ENCODE peak calls at places on chromosomes 13 and 19, in four cellular contexts. U is mesendoderm, S is mesenchymal stem cell, B is IMR-90. R is an unnamed sample.

GRCh38 chr19:7520131-7521051 is 2.0 kb upstream of the MCOLN1 start:
- DNase-seq in S (no peak), B (no peak), U (no peak), R (no peak)

GRCh38 chr19:8149261-8150094 is at the start of gene FBN3:
- DNase-seq in B (no peak), U (peak), S (no peak), R (peak)

GRCh38 chr19:38726284-38726673 is 18.0 kb downstream of the CAPN12 start:
- DNase-seq in S (no peak), U (no peak), B (no peak), R (no peak)

GRCh38 chr19:1278713-1279112 is 3.4 kb downstream of the FAM174C start:
- DNase-seq in B (no peak), U (no peak), S (no peak), R (no peak)

GRCh38 chr13:45142440-45143345 is 22.4 kb downstream of the GTF2F2 start:
- DNase-seq in B (peak), S (peak), U (no peak), R (no peak)

GRCh38 chr19:34088292-34088691 is 84.0 kb upstream of the LSM14A start:
- DNase-seq in U (no peak), S (no peak), B (no peak), R (no peak)

GRCh38 chr13:44378277-44378676 is 4.7 kb downstream of the SERP2 start:
- DNase-seq in U (no peak), S (no peak), B (no peak), R (no peak)

GRCh38 chr19:34832581-34833112 is 59.6 kb upstream of the ZNF599 start:
- DNase-seq in U (no peak), S (no peak), B (no peak), R (no peak)

GRCh38 chr13:110047511-110047910 is 259.4 kb downstream of the COL4A1 start:
- DNase-seq in S (peak), B (peak), U (no peak), R (no peak)

GRCh38 chr19:54662730-54663129 is at the start of gene LILRB4:
- DNase-seq in B (no peak), U (no peak), S (no peak), R (no peak)

GRCh38 chr13:75327132-75327505 is 154.8 kb downstream of the TBC1D4 start:
- DNase-seq in S (no peak), B (no peak), U (no peak), R (no peak)

GRCh38 chr13:40506592-40507446 is 159.6 kb downstream of the FOXO1 start:
- DNase-seq in U (no peak), B (no peak), S (no peak), R (no peak)

GRCh38 chr13:42970824-42971669 is 21.0 kb downstream of the EPSTI1 start:
- DNase-seq in B (peak), S (peak), U (peak), R (peak)

GRCh38 chr13:83184819-83185218 is 697.5 kb downstream of the SLITRK1 start:
- DNase-seq in B (peak), U (no peak), S (peak), R (no peak)

GRCh38 chr13:77326905-77327604 is at the start of gene MYCBP2:
- DNase-seq in S (peak), U (peak), B (peak), R (peak)

GRCh38 chr19:18044825-18045304 is 36.9 kb downstream of the ARRDC2 start:
- DNase-seq in U (peak), B (peak), S (peak), R (no peak)

GRCh38 chr13:102399791-102400618 is 1.8 kb downstream of the FGF14 start:
- DNase-seq in U (peak), S (peak), B (no peak), R (no peak)

GRCh38 chr13:105327727-105328126 is 1207.7 kb downstream of the EFNB2 start:
- DNase-seq in B (peak), S (peak), U (no peak), R (no peak)

GRCh38 chr13:31945202-31945978 is 86.2 kb upstream of the FRY start:
- DNase-seq in U (peak), S (peak), B (peak), R (no peak)

GRCh38 chr13:49569993-49570689 is 15.2 kb downstream of the RCBTB1 start:
- DNase-seq in B (no peak), S (no peak), U (no peak), R (no peak)

GRCh38 chr19:53311044-53311443 is 22.5 kb upstream of the ZNF845 start:
- DNase-seq in U (no peak), B (no peak), S (no peak), R (no peak)

GRCh38 chr19:57280913-57281425 is 684 bp downstream of the ZNF460 start:
- DNase-seq in U (no peak), S (no peak), B (no peak), R (no peak)

GRCh38 chr13:111919826-111920225 is 147.1 kb upstream of the SOX1 start:
- DNase-seq in U (no peak), B (no peak), S (no peak), R (no peak)

GRCh38 chr13:103062079-103062478 is 4.1 kb downstream of the SLC10A2 start:
- DNase-seq in B (no peak), U (no peak), S (no peak), R (no peak)

GRCh38 chr19:6066661-6067646 is 43.3 kb downstream of the RFX2 start:
- DNase-seq in B (peak), U (peak), S (peak), R (peak)

GRCh38 chr19:860481-861098 is 1.1 kb downstream of the CFD start:
- DNase-seq in U (peak), S (peak), B (peak), R (peak)

GRCh38 chr13:73018336-73018735 is 40.5 kb upstream of the KLF5 start:
- DNase-seq in S (no peak), U (no peak), B (peak), R (no peak)

GRCh38 chr19:45781282-45782161 is 768 bp downstream of the DMPK start:
- DNase-seq in S (no peak), B (no peak), U (no peak), R (no peak)

GRCh38 chr13:83895994-83896580 is 13.8 kb upstream of the SLITRK1 start:
- DNase-seq in U (no peak), B (peak), S (peak), R (no peak)

GRCh38 chr19:46378268-46378667 is 31.4 kb downstream of the PPP5C start:
- DNase-seq in U (no peak), S (peak), B (peak), R (no peak)

GRCh38 chr13:22690756-22691155 is 490.0 kb upstream of the SGCG start:
- DNase-seq in U (no peak), B (no peak), S (no peak), R (no peak)

GRCh38 chr19:44071824-44072542 is at the start of gene ZNF284:
- DNase-seq in U (peak), B (peak), S (peak), R (peak)

GRCh38 chr19:44072543-44073401 is 813 bp downstream of the ZNF284 start:
- DNase-seq in B (no peak), S (peak), U (no peak), R (no peak)

GRCh38 chr19:44076325-44076724 is 4.4 kb downstream of the ZNF284 start:
- DNase-seq in S (no peak), U (no peak), B (no peak), R (no peak)
- H3K18ac ChIP-seq in S (no peak), U (no peak), B (no peak), R (no peak)

GRCh38 chr13:113775451-113776145 is 16.6 kb downstream of the TMEM255B start:
- DNase-seq in B (no peak), S (no peak), U (no peak), R (no peak)

GRCh38 chr13:113776231-113777125 is 17.5 kb downstream of the TMEM255B start:
- DNase-seq in B (no peak), U (no peak), S (no peak), R (no peak)

GRCh38 chr13:113774177-113775107 is 15.4 kb downstream of the TMEM255B start:
- DNase-seq in S (peak), B (peak), U (no peak), R (no peak)

GRCh38 chr13:113781571-113781970 is 22.5 kb downstream of the TMEM255B start:
- DNase-seq in U (no peak), S (no peak), B (no peak), R (no peak)

GRCh38 chr13:113777311-113778260 is 18.6 kb downstream of the TMEM255B start:
- DNase-seq in U (peak), B (peak), S (peak), R (peak)
- H3K4me3 ChIP-seq in U (no peak), B (no peak), S (no peak), R (no peak)

DNA sequence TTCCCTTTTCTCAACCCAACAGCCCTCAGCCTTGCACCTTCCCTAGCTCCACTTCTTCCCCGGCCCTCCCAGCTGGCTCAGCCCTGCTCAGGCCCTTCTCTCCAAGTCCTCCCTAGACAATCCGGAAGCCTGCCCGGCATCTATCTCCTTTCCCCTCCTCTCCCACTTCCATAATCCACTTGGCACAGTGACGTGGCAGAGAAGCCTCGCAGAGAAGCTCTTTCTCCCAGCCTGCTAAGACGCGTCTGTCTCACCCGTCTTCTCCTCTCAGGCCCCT is 1.1 kb downstream of the UBXN6 start:
- DNase-seq in S (peak), B (peak), U (peak), R (no peak)
- H3K18ac ChIP-seq in S (peak), B (peak), U (no peak), R (peak)

GRCh38 chr19:11195681-11196080 is 1.7 kb downstream of the KANK2 start:
- DNase-seq in B (no peak), U (no peak), S (no peak), R (no peak)
- H3K4me3 ChIP-seq in B (peak), U (no peak), S (peak), R (no peak)

R was measured in neuronal stem cell.